ENCODE peak calls at places on chromosomes 7 and 10, in four cellular contexts. F is H1, Z is GM12878, U is HCT116. A is an unnamed sample.

GRCh38 chr7:130435455-130435854 is 5.4 kb downstream of the CEP41 start:
- DNase-seq in F (no peak), U (no peak), Z (no peak), A (no peak)

GRCh38 chr7:140345426-140345825 is 52.9 kb downstream of the SLC37A3 start:
- DNase-seq in F (no peak), Z (no peak), U (no peak), A (no peak)

GRCh38 chr10:100996678-100997363 is 2.8 kb upstream of the LZTS2 start:
- DNase-seq in F (no peak), U (no peak), Z (no peak), A (peak)

GRCh38 chr7:83468251-83468739 is 180.6 kb downstream of the SEMA3E start:
- DNase-seq in F (no peak), Z (peak), U (peak), A (peak)

GRCh38 chr7:127705461-127705959 is 53.5 kb downstream of the SND1 start:
- DNase-seq in Z (no peak), F (no peak), U (no peak), A (no peak)

GRCh38 chr7:37149019-37149814 is 299.4 kb downstream of the ELMO1 start:
- DNase-seq in U (no peak), Z (no peak), F (no peak), A (no peak)

GRCh38 chr7:51619880-51620279 is 303.3 kb upstream of the COBL start:
- DNase-seq in Z (no peak), U (no peak), F (no peak), A (no peak)

GRCh38 chr10:113661332-113661731 is 2.5 kb downstream of the NRAP start:
- DNase-seq in U (no peak), Z (no peak), F (no peak), A (no peak)

GRCh38 chr10:129074939-129075338 is 392.1 kb upstream of the MGMT start:
- DNase-seq in Z (no peak), F (no peak), U (no peak), A (no peak)

GRCh38 chr7:151152935-151153513 is 14.5 kb downstream of the GBX1 start:
- DNase-seq in F (no peak), U (no peak), Z (no peak), A (no peak)

GRCh38 chr7:140915948-140916555 is 8.7 kb downstream of the BRAF start:
- DNase-seq in U (no peak), F (no peak), Z (no peak), A (no peak)

GRCh38 chr7:861222-861621 is 15.1 kb upstream of the GET4 start:
- DNase-seq in Z (no peak), U (no peak), F (no peak), A (no peak)

GRCh38 chr10:24333736-24334135 is 124.8 kb downstream of the KIAA1217 start:
- DNase-seq in Z (no peak), U (no peak), F (no peak), A (no peak)

GRCh38 chr10:25285809-25286208 is 111.0 kb downstream of the GPR158 start:
- DNase-seq in Z (no peak), U (no peak), F (no peak), A (no peak)

GRCh38 chr7:98283127-98283886 is 1.8 kb downstream of the BRI3 start:
- DNase-seq in Z (no peak), U (no peak), F (no peak), A (no peak)

GRCh38 chr10:29734640-29734979 is 99.8 kb upstream of the SVIL start:
- DNase-seq in U (no peak), F (no peak), Z (no peak), A (no peak)

GRCh38 chr7:107564553-107565298 is 955 bp downstream of the DUS4L start:
- DNase-seq in U (peak), F (no peak), Z (no peak), A (no peak)

GRCh38 chr7:39300276-39300675 is 265.9 kb upstream of the YAE1 start:
- DNase-seq in U (no peak), Z (no peak), F (no peak), A (no peak)

GRCh38 chr7:49768254-49768653 is 5.2 kb upstream of the VWC2 start:
- DNase-seq in Z (no peak), F (no peak), U (no peak), A (no peak)

GRCh38 chr10:79418886-79419595 is 26.4 kb downstream of the ZCCHC24 start:
- DNase-seq in U (no peak), Z (no peak), F (no peak), A (no peak)

GRCh38 chr10:31697271-31698168 is 231.1 kb downstream of the ARHGAP12 start:
- DNase-seq in Z (no peak), F (no peak), U (no peak), A (no peak)

GRCh38 chr10:78362406-78363022 is 328.9 kb downstream of the RPS24 start:
- DNase-seq in F (no peak), U (no peak), Z (no peak), A (no peak)

GRCh38 chr7:16918288-16918895 is 36.6 kb upstream of the AGR3 start:
- DNase-seq in U (peak), F (no peak), Z (no peak), A (peak)

GRCh38 chr10:78695846-78696245 is 372.9 kb upstream of the ZMIZ1 start:
- DNase-seq in Z (no peak), F (no peak), U (no peak), A (no peak)

GRCh38 chr10:110857265-110858158 is 14.2 kb upstream of the PDCD4 start:
- DNase-seq in F (no peak), Z (peak), U (no peak), A (no peak)

GRCh38 chr10:125258676-125259075 is 98.3 kb upstream of the CTBP2 start:
- DNase-seq in U (no peak), Z (no peak), F (no peak), A (no peak)

GRCh38 chr7:137395425-137395824 is 51.9 kb upstream of the PTN start:
- DNase-seq in U (no peak), Z (no peak), F (no peak), A (no peak)

GRCh38 chr7:5429857-5430611 is 6.4 kb upstream of the TNRC18 start:
- DNase-seq in U (no peak), F (no peak), Z (no peak), A (no peak)

GRCh38 chr7:70486977-70487376 is 645.0 kb upstream of the GALNT17 start:
- DNase-seq in U (no peak), F (no peak), Z (no peak), A (no peak)

GRCh38 chr7:10824154-10824553 is 149.5 kb upstream of the PHF14 start:
- DNase-seq in U (no peak), Z (no peak), F (no peak), A (no peak)

GRCh38 chr10:104617831-104618230 is 23.3 kb upstream of the SORCS3 start:
- DNase-seq in F (no peak), U (no peak), Z (no peak), A (no peak)

GRCh38 chr7:140061607-140061930 is 1.2 kb downstream of the PARP12 start:
- DNase-seq in U (no peak), Z (no peak), F (no peak), A (no peak)

GRCh38 chr7:2909043-2909442 is 64.9 kb upstream of the GNA12 start:
- DNase-seq in F (no peak), Z (no peak), U (no peak), A (no peak)

GRCh38 chr10:8416755-8417154 is 362.3 kb downstream of the GATA3 start:
- DNase-seq in Z (no peak), F (no peak), U (no peak), A (no peak)

GRCh38 chr10:36499696-36500095 is 625.7 kb upstream of the ANKRD30A start:
- DNase-seq in Z (no peak), U (no peak), F (no peak), A (no peak)
- TF ChIP-seq EGR1 in Z (no peak), U (no peak), F (no peak), A (no peak)

GRCh38 chr10:46557319-46558140 is 1.1 kb upstream of the GPRIN2 start:
- DNase-seq in U (no peak), Z (no peak), F (no peak), A (no peak)
- TF ChIP-seq EGR1 in U (no peak), Z (no peak), F (no peak), A (no peak)

DNA sequence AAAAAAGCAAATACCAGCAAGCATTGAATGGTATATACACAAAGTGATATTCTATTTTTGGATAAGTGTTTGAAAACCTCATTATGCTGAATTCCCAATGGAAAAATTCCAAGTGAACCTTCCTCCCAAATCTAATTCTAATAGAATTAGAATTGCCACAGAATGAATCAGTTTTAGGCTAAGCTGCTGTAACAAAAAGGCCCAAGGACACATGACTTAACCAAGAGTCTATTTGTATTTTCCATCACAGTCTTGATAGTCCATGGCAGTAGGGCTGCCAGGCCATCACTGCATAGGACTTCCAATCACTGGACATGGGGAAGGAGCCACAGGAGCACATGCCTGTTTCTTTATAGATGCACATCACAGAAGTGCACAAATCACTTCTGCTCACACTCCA is 91.2 kb upstream of the IFRD1 start:
- DNase-seq in F (no peak), Z (no peak), U (no peak), A (no peak)
- TF ChIP-seq EGR1 in F (no peak), Z (no peak), U (no peak), A (no peak)

GRCh38 chr7:102024005-102024768 is 206.8 kb downstream of the CUX1 start:
- DNase-seq in Z (no peak), F (no peak), U (no peak), A (no peak)
- TF ChIP-seq EGR1 in Z (no peak), F (no peak), U (no peak), A (no peak)

A was measured in K562.